ENCODE peak calls at places on chromosomes 12 and 14, in seven cellular contexts. C, Z, S, D, B, Y and W are unnamed samples.

GRCh38 chr14:23121401-23121800 is 2.3 kb upstream of the CEBPE start:
- DNase-seq in Z (peak), B (no peak), C (peak), S (no peak), D (no peak), Y (no peak), W (peak)

GRCh38 chr12:3574986-3575385 is 84.0 kb downstream of the PRMT8 start:
- DNase-seq in Z (no peak), B (no peak), S (no peak), D (peak), Y (no peak), C (peak), W (no peak)

GRCh38 chr12:109716512-109717389 is 3.1 kb downstream of the FAM222A start:
- DNase-seq in B (no peak), Y (peak), Z (peak), D (peak), S (peak), C (no peak), W (peak)

GRCh38 chr14:53017837-53018236 is 67.0 kb upstream of the FERMT2 start:
- DNase-seq in S (no peak), Y (no peak), C (no peak), D (no peak), Z (no peak), B (no peak), W (no peak)

GRCh38 chr14:102508774-102509743 is 517 bp downstream of the ANKRD9 start:
- DNase-seq in B (no peak), S (peak), Z (peak), C (no peak), Y (no peak), D (no peak), W (peak)

GRCh38 chr12:79689477-79690155 is 1.1 kb downstream of the PAWR start:
- DNase-seq in D (peak), Z (peak), B (peak), S (peak), Y (peak), C (peak), W (peak)

GRCh38 chr14:59055439-59056045 is 132.9 kb upstream of the DAAM1 start:
- DNase-seq in C (peak), Y (peak), S (peak), D (peak), B (peak), Z (peak), W (peak)

GRCh38 chr14:102891111-102891510 is 31.4 kb upstream of the AMN start:
- DNase-seq in D (no peak), Y (no peak), C (no peak), B (no peak), Z (no peak), S (no peak), W (no peak)

GRCh38 chr14:104075530-104076151 is 9.9 kb upstream of the ASPG start:
- DNase-seq in D (no peak), Z (no peak), C (no peak), S (no peak), Y (no peak), B (no peak), W (peak)

GRCh38 chr12:117214797-117215196 is 24.5 kb upstream of the FBXO21 start:
- DNase-seq in B (no peak), Z (no peak), D (no peak), S (no peak), Y (no peak), C (no peak), W (no peak)

GRCh38 chr12:108424026-108424425 is 84.9 kb upstream of the CMKLR1 start:
- DNase-seq in Z (no peak), B (no peak), D (no peak), S (no peak), Y (no peak), C (no peak), W (no peak)

GRCh38 chr14:76812093-76812421 is 625 bp downstream of the ANGEL1 start:
- DNase-seq in Z (no peak), D (peak), B (no peak), Y (no peak), C (peak), S (peak), W (peak)

GRCh38 chr12:81863406-81863805 is 104.3 kb upstream of the PPFIA2 start:
- DNase-seq in Y (no peak), S (no peak), D (no peak), Z (no peak), B (peak), C (peak), W (no peak)

GRCh38 chr14:21055473-21056117 is 2.0 kb upstream of the RNASE8 start:
- DNase-seq in B (no peak), D (no peak), S (no peak), C (no peak), Y (peak), Z (no peak), W (no peak)

GRCh38 chr12:110245278-110245868 is 35.7 kb upstream of the ATP2A2 start:
- DNase-seq in B (no peak), S (no peak), Y (peak), Z (no peak), D (no peak), C (peak), W (peak)

GRCh38 chr14:73753887-73754880 is 40.0 kb upstream of the PNMA1 start:
- DNase-seq in C (no peak), S (peak), Y (no peak), B (no peak), D (no peak), Z (no peak), W (no peak)

GRCh38 chr14:55715889-55716288 is 135.9 kb downstream of the KTN1 start:
- DNase-seq in C (no peak), D (no peak), Y (no peak), S (no peak), Z (peak), B (no peak), W (no peak)

GRCh38 chr12:109753054-109753401 is 39.4 kb downstream of the FAM222A start:
- DNase-seq in D (no peak), Z (no peak), Y (no peak), S (no peak), B (no peak), C (no peak), W (no peak)

GRCh38 chr12:71810905-71811304 is 28.7 kb upstream of the TBC1D15 start:
- DNase-seq in Z (no peak), S (no peak), C (no peak), D (no peak), Y (no peak), B (no peak), W (no peak)

GRCh38 chr12:97322388-97322787 is 140.2 kb upstream of the RMST start:
- DNase-seq in B (no peak), D (peak), Y (no peak), C (no peak), S (no peak), Z (no peak), W (no peak)

GRCh38 chr12:105948331-105948730 is 190.4 kb downstream of the NUAK1 start:
- DNase-seq in Z (peak), C (no peak), Y (no peak), D (no peak), B (no peak), S (no peak), W (peak)

GRCh38 chr12:14629832-14630688 is 62.4 kb upstream of the PLBD1 start:
- DNase-seq in Y (peak), Z (peak), D (peak), C (peak), S (peak), B (peak), W (peak)

GRCh38 chr12:53569174-53569557 is 57.0 kb downstream of the ATF7 start:
- DNase-seq in S (no peak), Z (peak), C (no peak), Y (no peak), B (no peak), D (no peak), W (peak)

GRCh38 chr12:53325539-53326061 is 4.2 kb upstream of the AAAS start:
- DNase-seq in Z (no peak), S (peak), B (no peak), D (no peak), C (peak), Y (peak), W (peak)

GRCh38 chr14:102055181-102055901 is 31.5 kb downstream of the HSP90AA1 start:
- DNase-seq in B (no peak), S (no peak), C (no peak), Z (peak), Y (peak), D (no peak), W (no peak)

GRCh38 chr14:71324767-71325272 is 417.6 kb downstream of the PCNX1 start:
- DNase-seq in C (peak), B (no peak), D (no peak), Y (no peak), Z (peak), S (no peak), W (peak)

GRCh38 chr14:61673305-61673704 is 22.0 kb upstream of the HIF1A start:
- DNase-seq in Y (no peak), S (no peak), Z (no peak), C (no peak), D (no peak), B (no peak), W (no peak)

GRCh38 chr14:95486875-95487668 is 29.4 kb downstream of the SYNE3 start:
- DNase-seq in C (no peak), D (no peak), Z (no peak), S (no peak), Y (no peak), B (no peak), W (peak)

GRCh38 chr12:91053951-91054715 is 3.7 kb downstream of the KERA start:
- DNase-seq in C (no peak), B (no peak), Z (peak), D (no peak), Y (no peak), S (no peak), W (peak)

GRCh38 chr14:97179573-97179972 is 382.4 kb downstream of the VRK1 start:
- DNase-seq in D (no peak), C (no peak), S (no peak), Y (no peak), Z (no peak), B (no peak), W (no peak)

GRCh38 chr12:118645219-118645618 is 268.9 kb downstream of the SUDS3 start:
- DNase-seq in S (no peak), D (no peak), C (peak), Z (no peak), Y (peak), B (peak), W (no peak)

GRCh38 chr12:124605869-124606774 is 38.7 kb upstream of the NCOR2 start:
- DNase-seq in Z (no peak), D (no peak), Y (no peak), C (no peak), S (no peak), B (no peak), W (peak)